ENCODE peak calls at places on chromosomes 1 and 21, in ten cellular contexts. I, V, X, T, R, Z, G, M, S and D are unnamed samples.

GRCh38 chr21:36699546-36700294 is 805 bp downstream of the SIM2 start:
- DNase-seq in I (peak; percentile 20), V (no peak), X (no peak), T (no peak), R (no peak), Z (no peak), G (no peak), M (no peak), S (peak; percentile 51), D (no peak)

GRCh38 chr21:27129694-27130093 is 162.8 kb upstream of the ADAMTS5 start:
- DNase-seq in I (no peak), V (no peak), X (no peak), T (no peak), R (no peak), Z (no peak), G (no peak), M (no peak), S (no peak), D (no peak)

GRCh38 chr1:34529935-34530859 is 224.7 kb upstream of the GJB5 start:
- DNase-seq in I (peak; percentile 39), V (no peak), X (no peak), T (no peak), R (no peak), Z (no peak), G (no peak), M (no peak), S (peak; percentile 48), D (no peak)

GRCh38 chr1:230235876-230236275 is 168.8 kb downstream of the GALNT2 start:
- DNase-seq in I (no peak), V (no peak), X (no peak), T (no peak), R (no peak), Z (no peak), G (no peak), M (no peak), S (no peak), D (no peak)

GRCh38 chr1:204031098-204031710 is 41.7 kb upstream of the SOX13 start:
- DNase-seq in I (no peak), V (no peak), X (no peak), T (no peak), R (no peak), Z (no peak), G (no peak), M (no peak), S (no peak), D (no peak)

GRCh38 chr1:87134625-87135024 is 194.1 kb upstream of the LMO4 start:
- DNase-seq in I (no peak), V (no peak), X (no peak), T (no peak), R (no peak), Z (no peak), G (no peak), M (no peak), S (no peak), D (no peak)

GRCh38 chr1:202664083-202664482 is 46.2 kb downstream of the SYT2 start:
- DNase-seq in I (no peak), V (no peak), X (peak; percentile 58), T (no peak), R (no peak), Z (no peak), G (no peak), M (no peak), S (no peak), D (no peak)

GRCh38 chr1:60503216-60503615 is 429.6 kb upstream of the C1orf87 start:
- DNase-seq in I (no peak), V (no peak), X (no peak), T (no peak), R (no peak), Z (no peak), G (no peak), M (no peak), S (no peak), D (no peak)

GRCh38 chr1:16122361-16122881 is 33.4 kb downstream of the EPHA2 start:
- DNase-seq in I (no peak), V (peak; percentile 91), X (peak; percentile 44), T (no peak), R (peak; percentile 24), Z (no peak), G (no peak), M (peak; percentile 45), S (no peak), D (no peak)

GRCh38 chr1:189939967-189940366 is 537.7 kb downstream of the BRINP3 start:
- DNase-seq in I (no peak), V (no peak), X (peak; percentile 78), T (no peak), R (peak; percentile 53), Z (no peak), G (no peak), M (no peak), S (no peak), D (no peak)

GRCh38 chr1:182173791-182174190 is 112.3 kb upstream of the ZNF648 start:
- DNase-seq in I (no peak), V (no peak), X (no peak), T (no peak), R (no peak), Z (no peak), G (no peak), M (no peak), S (no peak), D (no peak)

GRCh38 chr1:206538086-206538781 is 30.9 kb downstream of the RASSF5 start:
- DNase-seq in I (no peak), V (no peak), X (no peak), T (no peak), R (no peak), Z (no peak), G (peak; percentile 64), M (no peak), S (no peak), D (no peak)

GRCh38 chr21:38659936-38660332 is 145.8 kb upstream of the ETS2 start:
- DNase-seq in I (no peak), V (no peak), X (no peak), T (no peak), R (no peak), Z (no peak), G (no peak), M (no peak), S (no peak), D (no peak)

GRCh38 chr1:17633654-17634053 is 94.2 kb downstream of the ARHGEF10L start:
- DNase-seq in I (no peak), V (peak; percentile 77), X (peak; percentile 79), T (no peak), R (no peak), Z (no peak), G (no peak), M (no peak), S (no peak), D (no peak)

GRCh38 chr1:244435562-244436205 is 16.0 kb downstream of the ADSS2 start:
- DNase-seq in I (no peak), V (peak; percentile 76), X (peak; percentile 71), T (no peak), R (peak; percentile 44), Z (no peak), G (no peak), M (no peak), S (no peak), D (no peak)

GRCh38 chr21:44005071-44005470 is 7.0 kb upstream of the TRAPPC10 start:
- DNase-seq in I (no peak), V (no peak), X (no peak), T (no peak), R (no peak), Z (no peak), G (no peak), M (peak; percentile 10), S (no peak), D (no peak)

GRCh38 chr1:25502957-25503356 is 40.4 kb upstream of the LDLRAP1 start:
- DNase-seq in I (no peak), V (peak; percentile 27), X (peak; percentile 79), T (no peak), R (no peak), Z (no peak), G (no peak), M (no peak), S (no peak), D (no peak)

GRCh38 chr1:236142358-236143103 is at the start of gene GPR137B:
- DNase-seq in I (peak; percentile 92), V (peak; percentile 40), X (peak; percentile 54), T (peak; percentile 40), R (peak; percentile 55), Z (peak; percentile 53), G (peak; percentile 52), M (peak; percentile 65), S (peak; percentile 95), D (no peak)

GRCh38 chr1:208997726-208998312 is 585.7 kb upstream of the CAMK1G start:
- DNase-seq in I (no peak), V (peak; percentile 31), X (no peak), T (no peak), R (peak; percentile 62), Z (no peak), G (no peak), M (no peak), S (no peak), D (no peak)
- TF ChIP-seq CTCF in I (no peak), V (peak; percentile 71), X (no peak), T (no peak), R (peak; percentile 27), Z (peak; percentile 22), G (no peak), M (peak; percentile 15), S (no peak), D (peak; percentile 65)

DNA sequence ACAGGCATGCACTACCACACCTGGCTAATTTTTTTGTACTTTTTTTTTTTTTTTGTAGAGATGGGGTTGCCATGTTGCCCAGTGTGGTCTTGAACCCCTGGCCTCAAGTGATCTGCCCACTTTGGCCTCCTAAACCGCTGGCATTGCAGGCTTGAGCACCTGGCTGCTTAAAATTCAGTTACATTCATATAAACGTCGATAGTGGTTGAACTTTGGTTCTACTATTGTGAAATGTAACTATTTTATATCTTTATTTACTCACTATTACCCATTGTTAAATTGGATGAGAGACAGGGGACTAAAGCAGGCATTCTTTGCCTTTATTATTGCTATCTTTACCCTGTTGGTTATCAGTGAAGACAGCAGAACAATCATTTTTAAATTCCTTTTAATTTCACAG is 6.1 kb downstream of the SNX27 start:
- DNase-seq in I (no peak), V (no peak), X (no peak), T (no peak), R (no peak), Z (no peak), G (no peak), M (no peak), S (no peak), D (no peak)
- TF ChIP-seq CTCF in I (no peak), V (no peak), X (no peak), T (no peak), R (no peak), Z (no peak), G (no peak), M (no peak), S (no peak), D (no peak)

DNA sequence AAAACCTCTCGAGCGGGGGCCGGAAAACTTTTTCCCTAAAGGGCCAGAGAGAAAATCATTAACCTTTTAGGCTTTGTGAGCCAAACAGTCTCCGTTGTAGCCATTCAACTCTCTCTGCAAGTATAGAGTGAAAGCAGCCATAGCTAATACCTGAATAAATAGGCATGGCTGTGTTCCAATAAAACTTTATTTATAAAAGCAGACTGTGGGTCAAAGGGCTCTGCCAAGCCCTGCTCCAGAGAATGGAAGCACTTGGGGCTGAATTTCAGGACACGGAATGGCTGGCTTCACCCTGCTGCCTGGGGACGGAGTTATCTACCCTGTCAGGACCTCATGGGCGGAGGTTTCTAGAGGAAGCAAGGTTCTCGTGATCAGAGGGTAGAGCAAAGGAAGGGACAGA is 92.7 kb downstream of the CASZ1 start:
- DNase-seq in I (no peak), V (no peak), X (no peak), T (no peak), R (no peak), Z (no peak), G (no peak), M (no peak), S (no peak), D (no peak)
- TF ChIP-seq CTCF in I (no peak), V (no peak), X (no peak), T (no peak), R (no peak), Z (no peak), G (no peak), M (no peak), S (no peak), D (no peak)

GRCh38 chr1:200346744-200347143 is 63.1 kb downstream of the ZNF281 start:
- DNase-seq in I (no peak), V (peak; percentile 86), X (peak; percentile 63), T (no peak), R (peak; percentile 21), Z (no peak), G (no peak), M (no peak), S (no peak), D (no peak)
- TF ChIP-seq CTCF in I (no peak), V (no peak), X (no peak), T (no peak), R (no peak), Z (no peak), G (no peak), M (no peak), S (no peak), D (no peak)